ENCODE peak calls at places on chromosome 12, in nine cellular contexts. L is A549, H is upper lobe of left lung, P is ovary, E is GM12878, G is sigmoid colon, W is HepG2, F is tibial nerve, A is K562. Y is an unnamed sample.

GRCh38 chr12:29971431-29971830 is 187.7 kb upstream of the TMTC1 start:
- DNase-seq in L (no peak), H (no peak), P (no peak), E (no peak), G (no peak), W (no peak), F (no peak), A (no peak), Y (no peak)

GRCh38 chr12:53712059-53712643 is 15.1 kb downstream of the CALCOCO1 start:
- DNase-seq in L (no peak), H (no peak), P (no peak), E (no peak), G (no peak), W (no peak), F (no peak), A (no peak), Y (no peak)

GRCh38 chr12:52220456-52220855 is 12.6 kb upstream of the KRT7 start:
- DNase-seq in L (no peak), H (no peak), P (no peak), E (no peak), G (peak; percentile 14), W (no peak), F (no peak), A (no peak), Y (no peak)

GRCh38 chr12:119153477-119154434 is 25.0 kb upstream of the HSPB8 start:
- DNase-seq in L (no peak), H (peak; percentile 75), P (peak; percentile 47), E (no peak), G (peak; percentile 76), W (no peak), F (no peak), A (peak; percentile 81), Y (no peak)

GRCh38 chr12:9810721-9811120 is 16.6 kb upstream of the KLRF1 start:
- DNase-seq in L (no peak), H (no peak), P (no peak), E (no peak), G (no peak), W (no peak), F (no peak), A (no peak), Y (no peak)

GRCh38 chr12:45553204-45553603 is 176.3 kb upstream of the ARID2 start:
- DNase-seq in L (no peak), H (no peak), P (no peak), E (no peak), G (no peak), W (no peak), F (no peak), A (no peak), Y (no peak)

GRCh38 chr12:53212931-53213330 is 5.9 kb upstream of the ITGB7 start:
- DNase-seq in L (no peak), H (no peak), P (no peak), E (no peak), G (no peak), W (no peak), F (no peak), A (no peak), Y (no peak)

GRCh38 chr12:1246637-1247036 is 255.6 kb downstream of the ERC1 start:
- DNase-seq in L (no peak), H (no peak), P (no peak), E (no peak), G (no peak), W (no peak), F (no peak), A (no peak), Y (no peak)

GRCh38 chr12:22588817-22589216 is 36.2 kb upstream of the ETNK1 start:
- DNase-seq in L (peak; percentile 36), H (no peak), P (no peak), E (no peak), G (no peak), W (peak; percentile 10), F (no peak), A (no peak), Y (no peak)

GRCh38 chr12:69900720-69901131 is 75.7 kb downstream of the MYRFL start:
- DNase-seq in L (peak; percentile 31), H (peak; percentile 77), P (peak; percentile 51), E (no peak), G (peak; percentile 79), W (peak; percentile 76), F (peak; percentile 94), A (peak; percentile 81), Y (peak; percentile 81)

GRCh38 chr12:72228424-72228823 is 43.7 kb upstream of the TRHDE start:
- DNase-seq in L (no peak), H (no peak), P (no peak), E (no peak), G (no peak), W (no peak), F (no peak), A (no peak), Y (no peak)

GRCh38 chr12:72226510-72226909 is 45.7 kb upstream of the TRHDE start:
- DNase-seq in L (no peak), H (no peak), P (no peak), E (no peak), G (no peak), W (no peak), F (no peak), A (no peak), Y (no peak)

GRCh38 chr12:72236071-72236705 is 36.0 kb upstream of the TRHDE start:
- DNase-seq in L (no peak), H (no peak), P (no peak), E (no peak), G (no peak), W (no peak), F (no peak), A (no peak), Y (no peak)

GRCh38 chr12:72234871-72235270 is 37.3 kb upstream of the TRHDE start:
- DNase-seq in L (no peak), H (no peak), P (no peak), E (no peak), G (no peak), W (no peak), F (no peak), A (no peak), Y (no peak)

GRCh38 chr12:72230589-72230988 is 41.6 kb upstream of the TRHDE start:
- DNase-seq in L (no peak), H (no peak), P (no peak), E (no peak), G (no peak), W (no peak), F (no peak), A (no peak), Y (no peak)
- TF ChIP-seq EP300 in L (no peak), H (no peak), P (no peak), E (no peak), G (no peak), W (no peak), F (no peak), A (no peak), Y (no peak)

DNA sequence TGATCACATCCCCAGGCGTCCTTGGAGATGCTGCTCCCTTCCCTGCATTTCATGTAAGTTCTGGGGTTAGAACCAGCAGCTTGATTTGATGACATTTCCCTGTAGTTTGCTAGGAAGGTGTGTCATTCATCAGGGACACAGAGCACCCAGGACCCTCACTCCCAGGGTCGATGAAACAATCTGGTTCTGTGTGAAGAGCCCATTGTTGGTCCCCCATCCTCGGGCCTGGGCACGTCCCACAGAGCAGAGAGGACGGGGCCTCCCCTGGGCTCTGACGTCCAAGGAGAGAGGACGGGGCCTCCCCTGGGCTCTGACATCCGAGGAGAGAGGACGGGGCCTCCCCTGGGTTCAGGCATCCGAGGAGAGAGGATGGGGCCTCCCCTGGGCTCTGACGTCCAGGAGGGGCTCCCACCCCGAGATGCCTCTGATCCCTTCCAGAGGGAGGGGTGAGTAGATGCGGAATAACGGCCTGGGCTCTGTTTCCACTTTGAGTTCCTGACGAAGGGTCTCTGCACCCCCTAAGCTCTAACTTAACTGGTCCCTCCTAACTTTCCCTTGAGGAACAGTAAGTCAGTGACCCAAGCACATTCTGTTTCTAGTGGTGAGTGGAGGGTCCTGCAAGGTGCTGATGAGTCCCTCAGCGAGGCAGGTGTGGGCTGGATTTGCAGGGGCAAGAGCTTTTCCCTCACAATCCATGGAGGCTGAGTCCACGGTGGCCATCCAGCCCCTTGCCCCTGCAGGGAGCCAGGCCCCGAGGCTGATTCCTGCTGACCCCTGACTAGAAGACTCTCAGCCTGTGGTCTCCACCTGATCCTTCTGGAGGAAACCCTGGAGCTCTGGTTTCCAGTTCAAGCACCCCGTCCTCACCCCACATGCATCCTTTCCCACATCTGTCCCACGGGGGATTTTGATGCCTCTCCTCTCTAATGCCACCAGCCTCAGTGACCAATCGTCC is 35.5 kb upstream of the SFSWAP start:
- DNase-seq in L (no peak), H (no peak), P (no peak), E (no peak), G (no peak), W (no peak), F (no peak), A (no peak), Y (no peak)
- TF ChIP-seq EP300 in L (no peak), H (no peak), P (no peak), E (no peak), G (no peak), W (no peak), F (no peak), A (no peak), Y (no peak)

GRCh38 chr12:130557201-130557600 is 158.9 kb downstream of the RIMBP2 start:
- DNase-seq in L (no peak), H (no peak), P (no peak), E (no peak), G (no peak), W (no peak), F (no peak), A (no peak), Y (no peak)

GRCh38 chr12:130556486-130557055 is 159.5 kb downstream of the RIMBP2 start:
- DNase-seq in L (no peak), H (no peak), P (no peak), E (no peak), G (no peak), W (no peak), F (no peak), A (no peak), Y (no peak)

GRCh38 chr12:130557876-130558770 is 158.0 kb downstream of the RIMBP2 start:
- DNase-seq in L (no peak), H (no peak), P (no peak), E (no peak), G (no peak), W (no peak), F (no peak), A (no peak), Y (no peak)

GRCh38 chr12:130552483-130552996 is 163.6 kb downstream of the RIMBP2 start:
- DNase-seq in L (no peak), H (no peak), P (no peak), E (no peak), G (no peak), W (no peak), F (no peak), A (no peak), Y (no peak)

GRCh38 chr12:130555628-130556485 is 160.2 kb downstream of the RIMBP2 start:
- DNase-seq in L (no peak), H (no peak), P (no peak), E (no peak), G (no peak), W (no peak), F (no peak), A (no peak), Y (no peak)
- TF ChIP-seq EP300 in L (no peak), H (no peak), P (no peak), E (no peak), G (no peak), W (no peak), F (no peak), A (no peak), Y (no peak)

GRCh38 chr12:105036937-105037649 is 47.2 kb downstream of the ALDH1L2 start:
- DNase-seq in L (no peak), H (no peak), P (no peak), E (no peak), G (no peak), W (no peak), F (no peak), A (no peak), Y (no peak)

GRCh38 chr12:105040476-105040875 is 43.8 kb downstream of the ALDH1L2 start:
- DNase-seq in L (no peak), H (no peak), P (no peak), E (no peak), G (no peak), W (peak; percentile 14), F (no peak), A (no peak), Y (no peak)

GRCh38 chr12:105041186-105041585 is 43.1 kb downstream of the ALDH1L2 start:
- DNase-seq in L (no peak), H (no peak), P (no peak), E (no peak), G (no peak), W (no peak), F (peak; percentile 24), A (no peak), Y (no peak)
- TF ChIP-seq EP300 in L (no peak), H (no peak), P (no peak), E (no peak), G (no peak), W (no peak), F (no peak), A (no peak), Y (no peak)